ENCODE peak calls at places on chromosomes 3 and 15, in ten cellular contexts. U, W, C, G, M, B, P, Y, E and H are unnamed samples.

GRCh38 chr3:87503901-87504498 is 227.6 kb upstream of the POU1F1 start:
- DNase-seq in U (peak), W (peak), C (no peak), G (peak), M (no peak), B (no peak), P (peak), Y (peak), E (peak), H (peak)

GRCh38 chr3:185317674-185318073 is 45.3 kb upstream of the MAP3K13 start:
- DNase-seq in U (no peak), W (peak), C (no peak), G (peak), M (no peak), B (no peak), P (no peak), Y (no peak), E (no peak), H (peak)

GRCh38 chr3:114848087-114848486 is 299.0 kb downstream of the ZBTB20 start:
- DNase-seq in U (no peak), W (no peak), C (no peak), G (no peak), M (no peak), B (no peak), P (no peak), Y (no peak), E (no peak), H (no peak)

GRCh38 chr15:98785796-98786581 is 137.7 kb downstream of the IGF1R start:
- DNase-seq in U (no peak), W (no peak), C (no peak), G (no peak), M (no peak), B (no peak), P (no peak), Y (peak), E (no peak), H (no peak)

GRCh38 chr3:24288538-24289236 is 206.0 kb downstream of the THRB start:
- DNase-seq in U (no peak), W (peak), C (no peak), G (no peak), M (no peak), B (peak), P (no peak), Y (no peak), E (peak), H (no peak)

GRCh38 chr3:161548301-161548700 is 51.7 kb downstream of the OTOL1 start:
- DNase-seq in U (no peak), W (no peak), C (no peak), G (peak), M (no peak), B (no peak), P (no peak), Y (no peak), E (no peak), H (no peak)

GRCh38 chr3:47394140-47394855 is 13.5 kb downstream of the PTPN23 start:
- DNase-seq in U (no peak), W (peak), C (no peak), G (peak), M (no peak), B (no peak), P (no peak), Y (peak), E (no peak), H (no peak)

GRCh38 chr15:25695875-25696760 is 167.0 kb downstream of the ATP10A start:
- DNase-seq in U (no peak), W (no peak), C (no peak), G (no peak), M (no peak), B (no peak), P (no peak), Y (no peak), E (no peak), H (no peak)

GRCh38 chr3:84538597-84538996 is 420.2 kb upstream of the CADM2 start:
- DNase-seq in U (no peak), W (no peak), C (no peak), G (no peak), M (no peak), B (no peak), P (no peak), Y (no peak), E (no peak), H (no peak)

DNA sequence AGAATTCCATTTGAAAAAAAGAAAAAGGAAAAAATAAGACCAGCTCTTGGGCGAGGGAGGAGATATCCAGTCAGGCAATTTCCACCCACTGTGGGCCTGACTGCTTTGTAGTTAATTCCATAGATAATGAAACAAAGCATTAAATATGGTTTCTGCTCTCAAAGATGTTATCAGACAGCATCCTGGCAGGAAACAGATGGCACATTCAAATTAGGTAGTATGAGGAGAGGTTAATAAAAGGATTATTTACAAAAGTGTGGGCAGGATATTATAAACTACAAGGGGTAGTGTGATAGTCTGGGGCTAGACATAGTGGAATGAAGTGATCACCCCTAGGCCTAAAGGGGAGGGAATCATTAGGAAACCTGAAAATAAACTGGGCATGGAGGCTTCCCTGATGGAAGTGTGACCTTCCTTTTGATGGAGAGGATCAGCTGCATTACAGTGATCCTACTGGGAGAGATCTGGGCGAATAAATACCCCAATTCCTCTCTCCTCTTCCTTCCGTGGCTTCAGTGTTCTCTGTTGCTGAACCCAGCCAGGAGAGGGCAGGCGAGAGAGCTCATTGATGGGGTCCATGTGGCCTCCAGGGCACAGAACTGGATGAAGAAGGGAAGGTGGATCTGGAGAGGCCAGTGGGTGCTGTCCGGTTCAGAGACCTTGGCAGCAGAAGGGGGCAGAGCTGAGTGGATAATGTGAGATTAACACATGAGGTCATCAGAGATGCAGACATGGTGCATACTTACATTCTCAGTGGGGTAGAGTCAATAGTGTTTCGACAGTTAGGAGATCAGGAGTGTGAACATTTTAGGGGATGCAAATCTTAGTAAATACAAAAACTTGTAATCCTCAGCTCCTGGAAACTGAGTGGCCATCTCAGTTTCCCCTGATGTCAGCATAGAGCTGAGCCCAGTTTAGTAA is 193.5 kb downstream of the CLSTN2 start:
- DNase-seq in U (no peak), W (peak), C (no peak), G (peak), M (no peak), B (peak), P (peak), Y (peak), E (peak), H (peak)
- TF ChIP-seq CTCF in U (peak), W (peak), C (no peak), G (peak), M (no peak), B (peak), P (peak), Y (peak), E (peak), H (peak)

GRCh38 chr3:196178993-196179379 is 32.2 kb downstream of the ZDHHC19 start:
- DNase-seq in U (no peak), W (no peak), C (no peak), G (no peak), M (no peak), B (no peak), P (no peak), Y (no peak), E (no peak), H (no peak)

GRCh38 chr3:196177967-196178366 is 33.2 kb downstream of the ZDHHC19 start:
- DNase-seq in U (no peak), W (no peak), C (no peak), G (no peak), M (no peak), B (peak), P (no peak), Y (no peak), E (no peak), H (no peak)

GRCh38 chr3:196181127-196181546 is 30.1 kb downstream of the ZDHHC19 start:
- DNase-seq in U (no peak), W (no peak), C (no peak), G (no peak), M (no peak), B (peak), P (no peak), Y (no peak), E (no peak), H (no peak)

GRCh38 chr3:196180346-196180745 is 30.9 kb downstream of the ZDHHC19 start:
- DNase-seq in U (no peak), W (no peak), C (no peak), G (no peak), M (no peak), B (peak), P (no peak), Y (no peak), E (no peak), H (no peak)

DNA sequence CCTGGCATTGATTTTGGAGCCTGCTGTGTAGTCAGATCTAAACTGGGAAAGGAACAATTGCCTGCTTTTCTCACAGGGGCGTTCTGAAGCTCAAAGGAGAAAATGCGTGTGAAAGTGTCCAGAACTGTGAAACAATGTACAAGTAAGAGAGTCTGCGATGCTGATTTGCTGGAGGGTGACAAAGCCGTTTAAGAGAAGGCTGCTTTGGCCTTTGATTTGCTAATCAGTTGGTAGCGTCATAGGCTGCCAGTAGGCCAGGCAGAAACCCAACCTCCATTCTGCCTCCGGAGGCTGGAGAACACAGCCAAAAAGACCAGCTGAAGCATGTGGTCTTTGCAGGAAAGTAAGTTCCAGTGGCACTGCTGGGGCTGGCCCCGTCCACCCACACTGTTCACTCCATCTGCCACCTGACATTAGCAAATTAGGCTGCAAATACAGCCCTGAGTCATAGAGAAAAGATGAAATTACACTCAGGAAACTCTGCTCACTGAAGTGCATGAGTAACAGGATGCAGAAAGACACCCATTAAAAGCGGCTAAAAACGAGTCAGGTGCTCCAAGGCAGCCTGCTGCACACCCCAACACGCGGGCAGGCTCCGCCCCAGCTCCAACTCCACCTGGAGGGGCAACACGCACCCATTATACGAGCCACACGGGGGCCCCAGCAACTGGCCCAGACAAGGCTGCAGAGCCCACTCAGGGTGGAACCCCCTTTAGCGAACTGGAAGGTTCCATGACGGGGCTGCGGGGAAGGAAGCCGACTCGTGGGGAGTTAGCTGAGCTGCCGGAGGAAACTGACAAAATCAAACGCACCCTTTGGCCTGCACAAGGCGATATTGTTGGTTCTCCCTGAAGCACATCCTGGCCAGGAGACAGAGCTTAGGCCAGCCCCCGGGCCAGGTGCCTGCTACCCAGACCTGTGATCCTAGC is 31.6 kb downstream of the ZDHHC19 start:
- DNase-seq in U (no peak), W (peak), C (peak), G (peak), M (no peak), B (peak), P (peak), Y (no peak), E (peak), H (peak)
- TF ChIP-seq CTCF in U (no peak), W (no peak), C (peak), G (no peak), M (no peak), B (no peak), P (peak), Y (no peak), E (no peak), H (no peak)

DNA sequence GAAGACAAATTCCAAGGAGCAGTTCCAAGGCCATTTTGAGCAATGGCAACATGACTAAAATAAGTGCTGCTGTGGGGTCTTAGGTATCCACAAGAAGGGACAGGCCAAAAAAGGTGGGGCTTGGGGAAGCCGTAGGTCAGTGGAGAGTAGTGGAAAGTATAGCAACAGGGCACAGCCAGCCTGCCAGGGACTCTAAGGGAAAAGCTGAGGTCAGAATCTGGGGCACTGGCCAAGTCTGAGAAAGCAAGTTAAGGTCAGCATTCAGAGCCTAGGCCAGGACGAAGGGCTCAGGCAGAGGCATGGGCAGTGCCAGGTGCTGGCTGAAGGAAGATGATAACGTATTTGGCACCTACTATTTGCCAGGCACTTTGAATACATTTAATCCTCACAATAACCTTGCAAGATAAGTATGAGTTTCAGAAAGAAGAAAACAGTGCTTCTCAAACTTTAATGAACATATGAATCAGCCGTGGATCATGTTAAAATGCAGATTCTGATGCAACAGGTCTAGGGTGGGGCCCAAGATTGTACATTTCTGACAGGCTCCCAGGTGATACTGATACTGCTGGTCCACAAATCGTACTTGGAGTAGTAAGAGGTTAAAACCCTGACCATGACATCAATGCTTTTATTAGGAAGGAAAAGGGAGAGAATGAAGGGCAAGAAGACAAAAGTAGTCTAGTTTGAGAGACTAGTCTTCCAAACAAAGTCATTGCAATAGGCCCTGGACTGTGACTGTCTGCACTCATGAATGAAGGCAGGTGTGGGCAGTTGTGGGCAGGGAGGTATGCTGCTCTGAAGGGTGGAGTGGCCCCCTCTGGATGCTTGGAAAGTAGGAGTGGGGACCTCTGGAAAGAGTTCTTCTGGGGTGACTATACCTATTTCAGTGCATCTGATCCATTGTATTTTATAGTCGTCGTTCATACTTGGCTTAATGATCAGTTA is 106.3 kb upstream of the ANKRD28 start:
- DNase-seq in U (no peak), W (peak), C (no peak), G (no peak), M (no peak), B (peak), P (no peak), Y (no peak), E (peak), H (peak)
- TF ChIP-seq CTCF in U (no peak), W (no peak), C (no peak), G (no peak), M (no peak), B (no peak), P (no peak), Y (no peak), E (no peak), H (no peak)

GRCh38 chr3:69748503-69748902 is 9.2 kb downstream of the MITF start:
- DNase-seq in U (no peak), W (no peak), C (no peak), G (no peak), M (no peak), B (no peak), P (no peak), Y (no peak), E (no peak), H (no peak)
- TF ChIP-seq CTCF in U (no peak), W (no peak), C (no peak), G (no peak), M (no peak), B (no peak), P (no peak), Y (no peak), E (no peak), H (no peak)